ENCODE peak calls at places on chromosome 21, in six cellular contexts. I is GM10248, L is cardiac fibroblast, N is astrocyte of the spinal cord, E is uterus, D is Peyer's patch. P is an unnamed sample.

GRCh38 chr21:42299324-42300044 is 15.7 kb downstream of the TFF3 start:
- DNase-seq in E (no peak), I (no peak), D (no peak), L (peak; percentile 27), N (no peak), P (no peak)

GRCh38 chr21:16841917-16842316 is 670.9 kb upstream of the CXADR start:
- DNase-seq in D (no peak), I (no peak), E (no peak), N (no peak), L (no peak), P (no peak)

GRCh38 chr21:33058468-33059318 is 11.2 kb upstream of the OLIG1 start:
- DNase-seq in N (no peak), D (no peak), E (no peak), I (no peak), L (no peak), P (peak; percentile 35)

GRCh38 chr21:24658926-24659325 is 948.4 kb downstream of the MRPL39 start:
- DNase-seq in I (no peak), N (no peak), L (no peak), D (no peak), E (no peak), P (no peak)

GRCh38 chr21:25191141-25191540 is 416.1 kb downstream of the MRPL39 start:
- DNase-seq in I (peak; percentile 25), E (no peak), N (no peak), L (no peak), D (no peak), P (no peak)

GRCh38 chr21:46504681-46505080 is 46.0 kb downstream of the DIP2A start:
- DNase-seq in I (peak; percentile 36), L (no peak), E (no peak), D (no peak), N (no peak), P (no peak)

GRCh38 chr21:42286416-42286815 is 28.8 kb downstream of the TFF3 start:
- DNase-seq in N (no peak), L (no peak), I (peak; percentile 49), E (no peak), D (no peak), P (no peak)

GRCh38 chr21:29002442-29003144 is 9.9 kb upstream of the LTN1 start:
- DNase-seq in E (peak; percentile 95), L (peak; percentile 98), I (peak; percentile 94), D (peak; percentile 94), N (peak; percentile 97), P (peak; percentile 97)

GRCh38 chr21:42724226-42724920 is 71.0 kb downstream of the PDE9A start:
- DNase-seq in N (peak; percentile 83), L (peak; percentile 96), D (peak; percentile 87), I (no peak), E (no peak), P (no peak)

GRCh38 chr21:41511858-41512257 is 3.9 kb upstream of the TMPRSS2 start:
- DNase-seq in L (no peak), D (no peak), N (no peak), E (no peak), I (no peak), P (no peak)

GRCh38 chr21:39020751-39021474 is 162.3 kb downstream of the PSMG1 start:
- DNase-seq in E (no peak), D (no peak), L (peak; percentile 89), N (no peak), I (no peak), P (no peak)

GRCh38 chr21:17352937-17353655 is 159.7 kb upstream of the CXADR start:
- DNase-seq in L (no peak), I (no peak), E (no peak), D (no peak), N (no peak), P (no peak)

GRCh38 chr21:40049959-40050290 is 182.7 kb downstream of the PCP4 start:
- DNase-seq in L (no peak), N (no peak), E (no peak), I (no peak), D (no peak), P (no peak)

GRCh38 chr21:25457946-25458345 is 149.3 kb downstream of the MRPL39 start:
- DNase-seq in N (no peak), I (no peak), D (no peak), E (no peak), L (no peak), P (no peak)

GRCh38 chr21:28832013-28832714 is 160.5 kb downstream of the LTN1 start:
- DNase-seq in D (no peak), L (peak; percentile 50), E (no peak), N (peak; percentile 16), I (no peak), P (no peak)

GRCh38 chr21:30057108-30057507 is 109.5 kb downstream of the CLDN17 start:
- DNase-seq in E (no peak), N (no peak), L (no peak), I (no peak), D (no peak), P (no peak)

GRCh38 chr21:8989883-8990325 is 1531.5 kb upstream of the TPTE start:
- DNase-seq in N (no peak), D (no peak), E (no peak), L (peak; percentile 41), I (no peak), P (no peak)

GRCh38 chr21:15065381-15066230 is 806 bp upstream of the NRIP1 start:
- DNase-seq in L (peak; percentile 86), D (peak; percentile 80), E (peak; percentile 76), I (peak; percentile 43), N (peak; percentile 83), P (peak; percentile 65)

DNA sequence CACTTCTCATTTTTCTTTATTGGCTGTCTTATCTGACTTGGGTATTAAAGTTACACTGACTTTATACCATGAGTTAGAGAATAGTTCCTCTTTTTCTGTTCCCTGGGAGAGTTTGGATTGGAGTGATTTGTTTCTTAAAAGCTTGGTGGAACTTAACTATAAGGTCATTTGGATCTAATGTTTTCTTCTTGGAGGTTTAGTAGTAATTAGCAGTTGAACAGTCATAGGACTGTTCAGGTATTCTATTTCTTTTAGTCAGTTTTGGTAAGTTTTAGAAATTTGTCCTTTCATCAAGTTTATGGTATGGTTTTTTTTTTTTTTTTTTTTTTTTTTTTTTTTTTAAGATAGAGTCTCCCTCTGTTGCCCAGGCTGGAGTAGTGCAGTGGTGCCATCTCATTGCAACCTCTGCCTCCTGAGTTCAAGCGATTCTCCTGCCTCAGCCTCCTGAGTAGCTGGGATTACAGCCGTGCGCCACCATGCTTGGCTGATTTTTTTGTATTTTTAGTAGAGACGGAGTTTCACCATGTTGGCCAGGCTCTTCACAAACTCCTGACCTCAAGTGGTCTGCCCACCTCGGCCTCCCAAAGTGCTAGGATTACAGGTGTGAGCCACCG is 6.3 kb downstream of the TTC3 start:
- DNase-seq in E (no peak), L (no peak), D (no peak), I (no peak), N (no peak), P (no peak)
- TF ChIP-seq CTCF in E (no peak), L (peak; percentile 34), D (peak; percentile 30), I (no peak), N (peak; percentile 15), P (no peak)

GRCh38 chr21:36706951-36707762 is 8.2 kb downstream of the SIM2 start:
- DNase-seq in L (peak; percentile 49), I (no peak), N (no peak), E (no peak), D (no peak), P (no peak)

GRCh38 chr21:36704958-36705678 is 6.2 kb downstream of the SIM2 start:
- DNase-seq in I (peak; percentile 21), L (no peak), E (no peak), N (no peak), D (no peak), P (no peak)

GRCh38 chr21:36704281-36704957 is 5.5 kb downstream of the SIM2 start:
- DNase-seq in I (peak; percentile 26), L (no peak), D (no peak), E (no peak), N (no peak), P (no peak)

GRCh38 chr21:36706482-36706852 is 7.6 kb downstream of the SIM2 start:
- DNase-seq in N (no peak), E (no peak), L (no peak), D (no peak), I (no peak), P (no peak)

DNA sequence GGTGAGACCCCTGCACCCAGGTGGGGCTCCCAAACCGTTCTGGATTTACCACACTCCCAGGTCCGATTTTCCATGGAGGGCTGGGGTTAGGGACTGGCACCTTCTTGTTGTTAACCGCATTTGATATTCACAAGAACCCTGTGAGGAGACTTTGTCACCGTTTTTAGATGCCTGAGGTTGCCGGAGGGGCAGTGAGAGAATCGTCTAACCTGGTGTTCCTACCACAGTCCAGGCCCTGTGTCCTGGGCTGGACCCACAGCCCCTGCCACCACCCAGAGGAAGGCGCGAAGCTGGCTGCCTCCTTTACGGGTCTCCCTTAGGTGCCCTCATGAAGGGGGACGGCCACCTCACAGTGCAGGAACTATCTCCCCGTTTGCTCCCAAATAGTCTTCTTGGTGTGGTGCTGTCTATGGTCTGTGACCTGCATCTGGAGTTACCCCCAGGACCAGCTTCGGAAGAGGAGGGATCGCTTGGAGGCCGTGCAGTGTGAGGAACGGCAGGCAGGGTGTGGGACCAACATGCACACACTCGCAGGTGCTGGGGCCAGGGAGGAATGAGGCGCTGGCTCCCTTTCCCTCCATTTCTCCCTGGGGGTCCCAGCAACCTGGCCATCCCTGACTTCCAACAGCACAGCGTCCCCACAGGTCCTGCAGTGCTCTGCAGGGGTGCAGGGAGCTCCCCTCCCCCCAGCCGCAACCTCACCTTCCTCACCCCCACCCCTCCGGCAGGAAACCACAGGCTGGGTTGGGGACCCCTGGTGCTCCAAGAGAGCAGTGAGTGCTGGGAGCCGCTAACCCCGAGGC is 7.0 kb downstream of the SIM2 start:
- DNase-seq in D (no peak), L (no peak), N (no peak), I (no peak), E (no peak), P (no peak)
- TF ChIP-seq CTCF in D (no peak), L (peak; percentile 13), N (peak; percentile 14), I (no peak), E (no peak), P (no peak)

GRCh38 chr21:26909972-26910371 is 56.9 kb downstream of the ADAMTS5 start:
- DNase-seq in N (peak; percentile 5), D (no peak), L (peak; percentile 37), E (no peak), I (no peak), P (no peak)
- TF ChIP-seq CTCF in N (peak; percentile 15), D (no peak), L (peak; percentile 7), E (no peak), I (no peak), P (no peak)

GRCh38 chr21:34129039-34129891 is 55.9 kb downstream of the MRPS6 start:
- DNase-seq in L (peak; percentile 87), I (no peak), E (peak; percentile 59), N (peak; percentile 91), D (no peak), P (peak; percentile 81)
- TF ChIP-seq CTCF in L (peak; percentile 63), I (no peak), E (peak; percentile 41), N (peak; percentile 70), D (peak; percentile 20), P (peak; percentile 53)

GRCh38 chr21:35648512-35648911 is 411.8 kb downstream of the SETD4 start:
- DNase-seq in L (no peak), E (no peak), D (no peak), N (no peak), I (no peak), P (no peak)
- TF ChIP-seq CTCF in L (no peak), E (no peak), D (no peak), N (no peak), I (no peak), P (no peak)

GRCh38 chr21:45336870-45337269 is 49.2 kb upstream of the POFUT2 start:
- DNase-seq in N (peak; percentile 67), E (no peak), D (peak; percentile 34), I (no peak), L (no peak), P (no peak)
- TF ChIP-seq CTCF in N (peak; percentile 4), E (no peak), D (no peak), I (no peak), L (no peak), P (no peak)

P was measured in gastrocnemius medialis.